ENCODE peak calls at places on chromosomes 4 and X, in seven cellular contexts. D is fibroblast of lung, F is neural progenitor cell, G is PC-3, J is tibial artery, Z is transverse colon, M is psoas muscle. X is an unnamed sample. For H3K36me3, the result is how much of the 10 kb centered on the place peaks cover.

GRCh38 chrX:31058284-31058683 is 13.6 kb downstream of the FTHL17 start:
- DNase-seq in D (no peak), J (no peak), G (no peak), Z (no peak), F (no peak), M (no peak), X (no peak)

GRCh38 chrX:41384041-41384705 is 50.2 kb downstream of the DDX3X start:
- DNase-seq in D (peak), G (peak), Z (peak), J (peak), F (no peak), M (peak), X (no peak)

GRCh38 chr4:154617820-154618317 is 5.4 kb upstream of the FGG start:
- DNase-seq in M (no peak), Z (no peak), J (no peak), G (no peak), D (no peak), F (no peak), X (no peak)

GRCh38 chr4:25788839-25789238 is 73.9 kb downstream of the SEL1L3 start:
- DNase-seq in M (no peak), D (no peak), J (no peak), F (peak), G (no peak), Z (no peak), X (no peak)

GRCh38 chrX:57573754-57574153 is 18.1 kb upstream of the ZXDB start:
- DNase-seq in F (peak), M (no peak), Z (no peak), D (peak), G (peak), J (no peak), X (peak)

GRCh38 chrX:44903842-44904530 is 31.0 kb downstream of the KDM6A start:
- DNase-seq in J (no peak), D (no peak), F (no peak), G (no peak), M (no peak), Z (no peak), X (no peak)

GRCh38 chr4:176238819-176239218 is 30.2 kb downstream of the ASB5 start:
- DNase-seq in G (peak), F (no peak), Z (no peak), J (no peak), D (no peak), M (no peak), X (no peak)

GRCh38 chrX:75522565-75523411 is at the start of gene ZDHHC15:
- DNase-seq in G (peak), D (peak), J (peak), F (peak), M (peak), Z (peak), X (no peak)

GRCh38 chr4:32858971-32859370 is 2138.8 kb downstream of the PCDH7 start:
- DNase-seq in J (no peak), D (peak), Z (no peak), G (peak), M (no peak), F (no peak), X (no peak)

GRCh38 chrX:7146703-7147430 is 645 bp upstream of the STS start:
- DNase-seq in G (no peak), Z (peak), M (peak), J (no peak), D (peak), F (no peak), X (no peak)

GRCh38 chr4:80926446-80926845 is 104.1 kb upstream of the BMP3 start:
- DNase-seq in J (no peak), F (no peak), G (peak), D (peak), Z (no peak), M (no peak), X (no peak)

GRCh38 chrX:24760601-24761000 is 66.9 kb downstream of the POLA1 start:
- DNase-seq in F (no peak), D (peak), J (no peak), G (peak), Z (no peak), M (no peak), X (no peak)

GRCh38 chr4:114519368-114519767 is 79.2 kb upstream of the UGT8 start:
- DNase-seq in J (no peak), G (no peak), M (no peak), F (peak), D (no peak), Z (no peak), X (no peak)

GRCh38 chr4:88854481-88854880 is 156.9 kb upstream of the NAP1L5 start:
- DNase-seq in M (no peak), F (no peak), G (peak), J (no peak), D (no peak), Z (no peak), X (no peak)

GRCh38 chr4:38030023-38030422 is 69.8 kb downstream of the PTTG2 start:
- DNase-seq in D (no peak), M (no peak), Z (no peak), J (no peak), G (no peak), F (no peak), X (no peak)

GRCh38 chrX:16610121-16610565 is 39.8 kb upstream of the S100G start:
- DNase-seq in D (peak), J (no peak), Z (no peak), F (no peak), M (no peak), G (peak), X (no peak)

GRCh38 chrX:124232523-124233201 is 99.8 kb upstream of the TEX13D start:
- DNase-seq in G (peak), M (no peak), D (no peak), J (no peak), F (no peak), Z (no peak), X (no peak)

GRCh38 chrX:2863646-2864045 is 34.9 kb downstream of the GYG2 start:
- DNase-seq in Z (no peak), J (no peak), G (no peak), D (no peak), F (peak), M (no peak), X (no peak)

GRCh38 chr4:37674446-37674845 is 11.7 kb downstream of the RELL1 start:
- DNase-seq in F (no peak), Z (no peak), G (no peak), M (no peak), J (no peak), D (no peak), X (no peak)

GRCh38 chr4:10344824-10345223 is 112.4 kb downstream of the ZNF518B start:
- DNase-seq in M (no peak), D (no peak), J (no peak), G (no peak), F (no peak), Z (no peak), X (no peak)

GRCh38 chr4:53855886-53856260 is 208.5 kb downstream of the CHIC2 start:
- DNase-seq in G (peak), M (no peak), J (no peak), Z (no peak), F (no peak), D (peak), X (no peak)

GRCh38 chr4:153731239-153731638 is 28.6 kb downstream of the RNF175 start:
- DNase-seq in D (peak), J (no peak), M (no peak), G (no peak), Z (no peak), F (no peak), X (no peak)

DNA sequence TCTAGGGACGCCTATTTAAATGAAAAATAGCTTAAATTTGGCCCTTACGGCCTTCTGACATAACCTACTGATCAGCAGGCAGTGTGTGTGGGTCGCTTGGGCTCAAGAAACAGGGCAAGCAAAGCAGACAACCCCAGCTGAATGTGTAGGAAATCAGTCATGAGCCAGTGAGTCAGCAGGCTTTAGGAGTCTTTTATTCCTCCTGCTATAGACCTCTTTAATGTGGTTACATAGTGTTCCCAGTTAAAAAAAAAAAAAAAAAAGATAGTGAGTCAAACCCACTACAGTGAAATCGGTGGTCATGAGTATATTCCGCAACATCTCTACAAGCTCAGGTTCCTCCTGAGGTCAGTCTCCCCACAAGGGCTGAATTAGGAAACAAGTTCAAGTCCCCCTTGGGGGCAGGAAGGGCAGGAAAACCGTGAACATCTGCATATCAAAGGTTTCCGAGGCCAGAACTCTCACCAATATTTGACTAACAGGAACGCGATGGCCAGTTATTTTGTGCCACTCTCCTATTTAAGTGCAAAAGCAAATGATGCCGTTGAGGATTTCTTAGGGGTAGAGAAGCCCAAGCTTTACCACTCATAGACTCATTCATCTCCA is 32.7 kb downstream of the ACSL1 start:
- DNase-seq in D (peak), G (peak), Z (no peak), J (peak), F (no peak), M (no peak), X (no peak)
- H3K4me3 ChIP-seq in D (no peak), G (no peak), Z (no peak), J (no peak), F (no peak), M (no peak), X (no peak)

GRCh38 chr4:142817442-142817841 is 28.7 kb downstream of the INPP4B start:
- DNase-seq in F (peak), G (peak), J (peak), Z (no peak), M (no peak), D (peak), X (no peak)

GRCh38 chr4:142818009-142818408 is 28.1 kb downstream of the INPP4B start:
- DNase-seq in G (peak), J (no peak), Z (no peak), M (no peak), D (peak), F (no peak), X (no peak)

GRCh38 chr4:142815834-142816233 is 30.3 kb downstream of the INPP4B start:
- DNase-seq in F (no peak), D (peak), G (peak), J (no peak), M (no peak), Z (no peak), X (no peak)

GRCh38 chr4:142813388-142813787 is 32.7 kb downstream of the INPP4B start:
- DNase-seq in M (no peak), F (no peak), D (no peak), Z (no peak), G (no peak), J (no peak), X (no peak)

GRCh38 chr4:142818476-142818875 is 27.6 kb downstream of the INPP4B start:
- DNase-seq in M (no peak), F (no peak), G (no peak), J (no peak), Z (no peak), D (no peak), X (no peak)
- H3K36me3 ChIP-seq in M (under half), F (under half), G (under half), J (under half), Z (under half), D (under half), X (under half)

GRCh38 chrX:104253567-104254441 is 929 bp downstream of the ESX1 start:
- DNase-seq in G (no peak), Z (no peak), J (no peak), D (no peak), M (no peak), F (peak), X (no peak)
- H3K4me3 ChIP-seq in G (no peak), Z (no peak), J (peak), D (no peak), M (peak), F (peak), X (no peak)

DNA sequence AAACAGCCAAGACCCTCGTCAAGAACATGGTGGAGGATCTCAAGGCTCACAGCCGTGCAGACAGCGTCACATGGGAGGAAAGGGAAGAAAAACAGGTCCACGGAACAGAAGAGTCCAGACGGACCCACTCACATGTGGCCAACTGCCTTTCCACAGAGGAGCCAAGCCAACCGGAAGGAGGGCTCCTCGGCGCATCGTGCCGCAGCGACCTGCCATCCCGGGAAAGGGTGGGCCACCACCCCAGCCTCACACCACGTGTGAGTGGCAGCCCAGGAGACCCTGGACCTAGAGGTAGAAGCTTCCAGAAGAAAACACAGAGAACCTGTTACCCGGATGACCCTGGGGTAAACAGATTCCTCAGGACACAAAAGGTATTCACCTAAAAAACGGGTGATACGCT is 28.4 kb downstream of the CTBP1 start:
- DNase-seq in Z (no peak), J (no peak), G (no peak), F (no peak), M (no peak), D (no peak), X (no peak)
- H3K36me3 ChIP-seq in Z (under half), J (under half), G (under half), F (under half), M (half or more), D (under half), X (under half)

GRCh38 chrX:12997898-12998687 is 23.2 kb downstream of the TMSB4X start:
- DNase-seq in G (no peak), M (no peak), F (peak), Z (no peak), J (no peak), D (no peak), X (no peak)

GRCh38 chrX:13001961-13002671 is 27.2 kb downstream of the TMSB4X start:
- DNase-seq in F (no peak), D (no peak), Z (no peak), J (no peak), G (peak), M (no peak), X (peak)

GRCh38 chrX:13001097-13001496 is 26.2 kb downstream of the TMSB4X start:
- DNase-seq in J (no peak), F (no peak), Z (no peak), D (no peak), G (peak), M (no peak), X (no peak)

GRCh38 chrX:12999422-12999821 is 24.5 kb downstream of the TMSB4X start:
- DNase-seq in M (no peak), D (no peak), G (no peak), J (no peak), F (no peak), Z (no peak), X (peak)

GRCh38 chrX:13000311-13000811 is 25.5 kb downstream of the TMSB4X start:
- DNase-seq in Z (no peak), D (no peak), J (peak), G (peak), M (no peak), F (no peak), X (peak)
- H3K4me3 ChIP-seq in Z (no peak), D (no peak), J (no peak), G (peak), M (no peak), F (no peak), X (peak)

GRCh38 chrX:13717697-13718483 is 16.5 kb downstream of the TRAPPC2 start:
- DNase-seq in F (no peak), G (no peak), D (peak), J (peak), M (no peak), Z (no peak), X (no peak)
- H3K36me3 ChIP-seq in F (under half), G (under half), D (under half), J (under half), M (under half), Z (under half), X (under half)

GRCh38 chr4:130563185-130563890 is 1467.4 kb downstream of the C4orf33 start:
- DNase-seq in D (peak), F (peak), G (peak), M (peak), J (no peak), Z (no peak), X (no peak)
- H3K4me3 ChIP-seq in D (peak), F (no peak), G (peak), M (peak), J (peak), Z (no peak), X (no peak)

GRCh38 chr4:3511187-3511586 is 21.0 kb downstream of the LRPAP1 start:
- DNase-seq in Z (no peak), J (no peak), M (no peak), D (no peak), G (no peak), F (no peak), X (no peak)
- H3K36me3 ChIP-seq in Z (half or more), J (half or more), M (half or more), D (under half), G (under half), F (under half), X (under half)

GRCh38 chr4:173525118-173526033 is 4.7 kb downstream of the HAND2 start:
- DNase-seq in J (no peak), Z (no peak), D (no peak), F (peak), M (no peak), G (no peak), X (no peak)
- H3K4me3 ChIP-seq in J (peak), Z (peak), D (no peak), F (no peak), M (no peak), G (no peak), X (no peak)

GRCh38 chr4:871484-871883 is 45.6 kb upstream of the CPLX1 start:
- DNase-seq in F (no peak), D (no peak), M (no peak), J (no peak), Z (no peak), G (no peak), X (no peak)
- H3K36me3 ChIP-seq in F (under half), D (under half), M (half or more), J (under half), Z (under half), G (under half), X (under half)